ENCODE peak calls at places on chromosomes 12 and 14, in four cellular contexts. A is DND-41, D is foreskin fibroblast, B is astrocyte of the cerebellum. X is an unnamed sample.

GRCh38 chr14:90774316-90774715 is 41.9 kb downstream of the TTC7B start:
- DNase-seq in B (no peak), A (no peak), D (no peak), X (no peak)

GRCh38 chr14:28596336-28596735 is 170.3 kb upstream of the FOXG1 start:
- DNase-seq in B (peak), D (peak), A (no peak), X (no peak)

GRCh38 chr14:101009531-101009930 is 106.0 kb upstream of the RTL1 start:
- DNase-seq in D (no peak), B (no peak), A (no peak), X (no peak)

GRCh38 chr12:57894577-57895292 is 46.6 kb upstream of the ATP23 start:
- DNase-seq in D (peak), B (no peak), A (no peak), X (no peak)

GRCh38 chr12:118237053-118237665 is 101.2 kb downstream of the PEBP1 start:
- DNase-seq in A (no peak), D (no peak), B (no peak), X (no peak)

GRCh38 chr12:122865268-122866231 is 30.3 kb downstream of the HIP1R start:
- DNase-seq in A (peak), B (no peak), D (peak), X (no peak)

GRCh38 chr14:25340882-25341281 is 290.9 kb upstream of the STXBP6 start:
- DNase-seq in D (no peak), A (no peak), B (no peak), X (no peak)

GRCh38 chr12:127205781-127206535 is 1061.0 kb upstream of the TMEM132C start:
- DNase-seq in D (no peak), A (no peak), B (no peak), X (no peak)

GRCh38 chr14:65032319-65032718 is 45.6 kb downstream of the FNTB start:
- DNase-seq in A (no peak), D (no peak), B (no peak), X (no peak)

GRCh38 chr14:31258427-31259039 is 50.9 kb upstream of the HECTD1 start:
- DNase-seq in D (no peak), B (no peak), A (no peak), X (no peak)

GRCh38 chr14:72350215-72350614 is 418.0 kb downstream of the RGS6 start:
- DNase-seq in B (no peak), A (no peak), D (no peak), X (no peak)

GRCh38 chr12:21169878-21170472 is 39.0 kb downstream of the SLCO1B1 start:
- DNase-seq in B (peak), D (peak), A (peak), X (no peak)

GRCh38 chr14:55180434-55180833 is 11.0 kb downstream of the DLGAP5 start:
- DNase-seq in A (no peak), B (no peak), D (peak), X (no peak)

DNA sequence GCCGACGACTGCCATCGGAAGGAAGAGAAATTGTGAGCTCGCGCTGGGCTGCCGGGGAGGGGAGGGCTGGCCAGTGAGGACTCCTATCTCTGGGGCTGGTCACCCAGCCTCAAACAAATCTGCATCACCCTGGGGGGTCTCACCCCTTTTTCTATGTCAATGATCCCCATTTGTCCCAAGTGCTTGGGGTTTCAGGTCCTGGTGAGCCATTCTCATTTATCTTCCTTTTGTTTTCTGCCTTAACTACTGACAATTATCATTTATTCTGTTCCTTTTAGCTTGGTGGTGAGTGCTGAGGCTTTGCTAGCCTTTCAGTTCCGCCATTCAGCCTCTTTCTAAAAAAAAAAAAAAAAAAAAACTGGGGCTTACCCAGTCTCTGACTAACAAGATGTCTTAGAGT is 22.8 kb upstream of the USP44 start:
- DNase-seq in B (no peak), D (no peak), A (no peak), X (no peak)
- H3K4me3 ChIP-seq in B (no peak), D (no peak), A (no peak), X (peak)

GRCh38 chr12:11650697-11651281 is 1.3 kb downstream of the ETV6 start:
- DNase-seq in A (peak), B (no peak), D (peak), X (no peak)

GRCh38 chr12:11650279-11650696 is 814 bp downstream of the ETV6 start:
- DNase-seq in B (no peak), D (no peak), A (no peak), X (no peak)

GRCh38 chr12:11652351-11653040 is 3.0 kb downstream of the ETV6 start:
- DNase-seq in D (peak), A (peak), B (no peak), X (no peak)

GRCh38 chr12:11651785-11652184 is 2.3 kb downstream of the ETV6 start:
- DNase-seq in D (peak), A (peak), B (no peak), X (no peak)

GRCh38 chr12:11651377-11651776 is 1.9 kb downstream of the ETV6 start:
- DNase-seq in D (no peak), A (peak), B (no peak), X (no peak)
- H3K4me3 ChIP-seq in D (peak), A (peak), B (peak), X (peak)

GRCh38 chr14:22387776-22388241 is 201.2 kb downstream of the DAD1 start:
- DNase-seq in B (peak), A (no peak), D (no peak), X (no peak)
- H3K4me3 ChIP-seq in B (no peak), A (no peak), D (no peak), X (peak)

GRCh38 chr14:66501592-66501991 is 6.4 kb upstream of the GPHN start:
- DNase-seq in A (no peak), B (no peak), D (no peak), X (no peak)
- H3K4me3 ChIP-seq in A (no peak), B (no peak), D (no peak), X (no peak)

GRCh38 chr12:124026755-124027745 is 54.0 kb downstream of the ZNF664 start:
- DNase-seq in A (no peak), B (no peak), D (peak), X (no peak)

GRCh38 chr12:124027753-124028559 is 54.9 kb downstream of the ZNF664 start:
- DNase-seq in A (no peak), D (no peak), B (no peak), X (no peak)

GRCh38 chr12:124030510-124030909 is 57.5 kb downstream of the ZNF664 start:
- DNase-seq in A (no peak), D (peak), B (peak), X (no peak)

GRCh38 chr12:124030008-124030407 is 57.0 kb downstream of the ZNF664 start:
- DNase-seq in A (no peak), B (no peak), D (peak), X (no peak)

DNA sequence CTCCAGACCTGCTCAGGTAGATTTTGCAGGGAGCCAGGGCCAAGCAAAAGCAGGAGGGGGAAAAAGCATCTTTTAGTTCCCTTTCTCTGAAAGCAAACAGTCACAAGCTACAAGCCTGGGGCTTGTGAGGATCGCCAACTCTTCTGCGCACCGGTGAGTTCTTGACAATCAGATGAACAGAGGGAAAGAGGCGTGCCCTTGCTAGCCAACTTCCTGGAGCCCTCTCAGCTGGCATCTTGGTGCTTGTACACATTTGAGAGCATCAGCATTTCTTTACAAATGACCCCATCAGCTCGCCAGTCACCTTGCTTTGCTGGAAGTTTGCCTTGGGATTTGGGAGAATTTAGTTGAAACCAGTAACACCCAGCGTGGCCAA is 55.5 kb downstream of the ZNF664 start:
- DNase-seq in D (no peak), A (no peak), B (no peak), X (no peak)
- H3K4me3 ChIP-seq in D (no peak), A (no peak), B (no peak), X (no peak)

GRCh38 chr12:6903712-6904111 is 910 bp upstream of the LRRC23 start:
- DNase-seq in A (no peak), D (no peak), B (no peak), X (no peak)

GRCh38 chr12:6902448-6902847 is 2.2 kb upstream of the LRRC23 start:
- DNase-seq in A (no peak), D (no peak), B (no peak), X (no peak)

GRCh38 chr12:6905414-6906040 is 905 bp downstream of the LRRC23 start:
- DNase-seq in B (no peak), D (no peak), A (no peak), X (no peak)

GRCh38 chr12:6899837-6900519 is 4.6 kb upstream of the LRRC23 start:
- DNase-seq in A (no peak), D (peak), B (peak), X (no peak)

DNA sequence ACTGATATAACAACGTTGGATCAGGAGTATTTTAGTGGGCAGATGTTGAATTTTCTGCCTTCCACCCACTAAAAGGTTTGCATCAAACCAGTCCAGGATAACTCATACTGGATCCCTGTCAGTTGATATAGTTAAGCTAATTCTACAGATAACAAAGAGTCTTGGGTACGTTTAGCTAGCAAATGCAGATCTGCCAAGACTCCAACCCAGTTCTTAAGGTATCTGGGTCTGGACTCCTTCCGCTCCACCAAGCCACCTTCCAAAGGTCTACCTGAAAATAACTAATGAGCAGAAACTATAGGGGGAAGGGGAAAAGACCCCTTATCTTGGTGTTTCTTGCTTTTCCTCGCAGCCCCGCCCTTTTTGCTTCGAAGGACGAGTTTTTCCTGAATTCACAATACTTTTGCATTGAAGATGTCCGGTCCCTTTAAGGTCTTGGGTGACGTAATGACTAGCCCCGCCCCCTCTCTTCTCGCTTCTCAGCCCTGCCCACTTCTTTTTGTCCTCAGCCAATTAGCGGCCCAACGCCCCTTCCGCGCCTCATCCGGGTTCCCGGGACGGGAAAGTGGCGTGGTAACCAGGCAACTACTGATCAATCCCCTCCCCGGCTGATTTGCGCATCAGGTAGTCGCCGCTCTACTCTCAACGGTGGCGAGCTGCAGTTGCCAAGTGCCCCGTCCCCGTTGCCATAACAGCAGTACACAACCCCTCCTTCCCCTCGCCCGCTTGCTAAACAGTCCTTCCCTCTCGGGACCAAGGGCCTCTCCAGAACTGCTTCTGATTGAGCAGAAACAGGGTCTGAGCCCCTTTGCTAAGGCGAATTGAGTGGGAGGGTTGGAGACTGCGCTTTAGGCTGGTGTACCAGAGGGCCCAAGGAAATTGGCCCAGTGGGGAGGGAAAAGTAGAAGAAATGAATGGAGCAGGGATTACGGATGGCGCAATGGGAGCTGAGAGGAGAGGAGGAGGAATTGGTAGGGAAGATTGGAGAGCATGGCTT is at the start of gene LRRC23:
- DNase-seq in B (peak), D (peak), A (peak), X (peak)
- H3K4me3 ChIP-seq in B (peak), D (peak), A (peak), X (peak)

GRCh38 chr14:106509795-106510194 is 983.4 kb downstream of the TMEM121 start:
- DNase-seq in A (no peak), B (no peak), D (no peak), X (no peak)

GRCh38 chr14:106506901-106507305 is 980.5 kb downstream of the TMEM121 start:
- DNase-seq in D (no peak), A (peak), B (no peak), X (no peak)

GRCh38 chr14:106509176-106509575 is 982.8 kb downstream of the TMEM121 start:
- DNase-seq in A (no peak), D (no peak), B (no peak), X (no peak)

GRCh38 chr14:106508216-106508615 is 981.8 kb downstream of the TMEM121 start:
- DNase-seq in A (peak), B (no peak), D (no peak), X (no peak)

GRCh38 chr14:106507354-106507753 is 981.0 kb downstream of the TMEM121 start:
- DNase-seq in B (no peak), A (no peak), D (no peak), X (no peak)
- H3K4me3 ChIP-seq in B (no peak), A (peak), D (no peak), X (no peak)

DNA sequence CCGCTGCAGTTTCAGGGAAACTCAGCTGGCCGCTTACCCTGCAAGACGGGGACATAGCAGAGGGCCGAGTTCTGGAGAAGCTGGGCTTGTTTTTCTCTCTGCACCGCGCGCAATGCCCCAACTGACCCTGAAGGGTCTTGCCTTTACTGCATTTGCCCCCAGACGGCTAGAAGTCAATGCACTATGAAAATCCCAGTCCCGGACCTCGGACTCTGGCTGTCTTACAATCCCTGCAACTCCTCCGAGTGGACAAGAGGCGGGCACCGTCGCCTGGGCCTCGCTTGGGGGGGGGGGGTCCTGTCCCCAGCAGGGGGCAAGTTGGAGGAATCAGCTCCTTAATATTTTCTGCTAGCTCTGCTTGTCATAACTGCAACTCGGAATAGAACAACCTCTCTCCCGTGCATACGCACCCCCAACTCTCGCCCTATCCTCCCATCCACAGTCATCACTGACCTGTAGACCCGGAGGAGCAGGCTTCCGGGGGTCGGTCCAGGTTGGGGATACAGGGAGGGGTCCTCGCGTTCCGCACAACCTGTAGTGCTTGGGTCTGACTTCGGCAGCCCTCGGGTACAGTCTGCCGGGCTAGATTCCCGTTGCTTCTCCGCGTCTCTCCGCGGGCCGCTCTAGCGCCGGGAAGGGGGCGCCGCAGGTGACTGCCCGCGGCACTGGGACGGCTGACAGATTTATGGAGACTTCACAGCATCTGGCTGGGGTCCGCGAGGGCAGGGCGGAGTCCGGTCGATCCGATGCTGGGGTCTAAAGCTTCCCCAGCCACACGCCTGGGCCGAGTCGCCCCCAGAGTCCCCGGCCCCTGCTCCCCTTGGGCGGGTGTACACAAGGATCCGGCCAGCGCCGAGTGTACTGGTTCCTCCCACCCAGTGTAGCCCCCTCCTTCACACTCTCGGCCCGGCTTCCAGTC is 3.3 kb upstream of the PAX9 start:
- DNase-seq in D (no peak), A (no peak), B (no peak), X (no peak)
- H3K4me3 ChIP-seq in D (no peak), A (no peak), B (no peak), X (peak)